ENCODE peak calls at places on chromosomes 5 and 9, in four cellular contexts. One of them, this sample, is unnamed.
A peak's percentile ranks its signal among the peaks of the same experiment; 100 is the strongest.

GRCh38 chr5:171152382-171152781 is 156.7 kb upstream of the TLX3 start:
- DNase-seq in aorta: no peak
- DNase-seq in OCI-LY7: no peak
- DNase-seq in HCT116: peak; percentile 22
- DNase-seq in this sample: no peak

GRCh38 chr5:127849891-127850290 is 146.7 kb downstream of the CCDC192 start:
- DNase-seq in OCI-LY7: no peak
- DNase-seq in HCT116: no peak
- DNase-seq in aorta: no peak
- DNase-seq in this sample: no peak

GRCh38 chr5:72015103-72015548 is 92.1 kb upstream of the MAP1B start:
- DNase-seq in HCT116: peak; percentile 93
- DNase-seq in aorta: no peak
- DNase-seq in OCI-LY7: no peak
- DNase-seq in this sample: no peak

GRCh38 chr5:143920772-143921171 is 108.8 kb downstream of the HMHB1 start:
- DNase-seq in OCI-LY7: no peak
- DNase-seq in HCT116: no peak
- DNase-seq in aorta: no peak
- DNase-seq in this sample: no peak

GRCh38 chr9:132157347-132158116 is 4.3 kb upstream of the NTNG2 start:
- DNase-seq in HCT116: no peak
- DNase-seq in OCI-LY7: no peak
- DNase-seq in aorta: no peak
- DNase-seq in this sample: no peak

GRCh38 chr9:122307036-122307435 is 42.4 kb downstream of the MRRF start:
- DNase-seq in HCT116: no peak
- DNase-seq in aorta: no peak
- DNase-seq in OCI-LY7: no peak
- DNase-seq in this sample: no peak

GRCh38 chr5:34001231-34001935 is 6.5 kb downstream of the AMACR start:
- DNase-seq in OCI-LY7: no peak
- DNase-seq in HCT116: no peak
- DNase-seq in aorta: no peak
- DNase-seq in this sample: peak; percentile 82

GRCh38 chr9:120923620-120924328 is 2.8 kb downstream of the TRAF1 start:
- DNase-seq in HCT116: no peak
- DNase-seq in aorta: no peak
- DNase-seq in OCI-LY7: no peak
- DNase-seq in this sample: no peak

GRCh38 chr5:75907651-75908050 is 175.5 kb upstream of the SV2C start:
- DNase-seq in OCI-LY7: no peak
- DNase-seq in HCT116: no peak
- DNase-seq in aorta: no peak
- DNase-seq in this sample: no peak

GRCh38 chr9:112404367-112404979 is 24.6 kb downstream of the HSDL2 start:
- DNase-seq in OCI-LY7: no peak
- DNase-seq in aorta: no peak
- DNase-seq in HCT116: no peak
- DNase-seq in this sample: peak; percentile 54

GRCh38 chr5:131581710-131582109 is 53.3 kb downstream of the RAPGEF6 start:
- DNase-seq in OCI-LY7: no peak
- DNase-seq in HCT116: no peak
- DNase-seq in aorta: no peak
- DNase-seq in this sample: no peak

GRCh38 chr5:65854931-65855330 is 71.4 kb upstream of the ERBIN start:
- DNase-seq in OCI-LY7: no peak
- DNase-seq in HCT116: no peak
- DNase-seq in aorta: no peak
- DNase-seq in this sample: no peak

GRCh38 chr5:80109549-80110478 is 74.7 kb downstream of the THBS4 start:
- DNase-seq in aorta: no peak
- DNase-seq in OCI-LY7: no peak
- DNase-seq in HCT116: no peak
- DNase-seq in this sample: no peak

GRCh38 chr9:16031486-16031885 is 478.6 kb downstream of the CCDC171 start:
- DNase-seq in OCI-LY7: no peak
- DNase-seq in aorta: no peak
- DNase-seq in HCT116: no peak
- DNase-seq in this sample: no peak

GRCh38 chr9:81861644-81862043 is 66.6 kb upstream of the SPATA31D4 start:
- DNase-seq in HCT116: no peak
- DNase-seq in OCI-LY7: no peak
- DNase-seq in aorta: no peak
- DNase-seq in this sample: no peak

GRCh38 chr5:108432024-108432423 is 50.1 kb upstream of the FBXL17 start:
- DNase-seq in OCI-LY7: no peak
- DNase-seq in aorta: no peak
- DNase-seq in HCT116: no peak
- DNase-seq in this sample: no peak

GRCh38 chr9:76521906-76522305 is 62.9 kb downstream of the GCNT1 start:
- DNase-seq in aorta: no peak
- DNase-seq in OCI-LY7: no peak
- DNase-seq in HCT116: no peak
- DNase-seq in this sample: no peak

GRCh38 chr9:16626577-16627130 is 243.8 kb downstream of the BNC2 start:
- DNase-seq in HCT116: no peak
- DNase-seq in aorta: no peak
- DNase-seq in OCI-LY7: no peak
- DNase-seq in this sample: no peak

GRCh38 chr9:82488702-82489578 is 500.4 kb downstream of the SPATA31D1 start:
- DNase-seq in OCI-LY7: no peak
- DNase-seq in HCT116: no peak
- DNase-seq in aorta: no peak
- DNase-seq in this sample: no peak

GRCh38 chr9:14769235-14769580 is 46.7 kb upstream of the CER1 start:
- DNase-seq in aorta: no peak
- DNase-seq in OCI-LY7: peak; percentile 61
- DNase-seq in HCT116: peak; percentile 10
- DNase-seq in this sample: no peak

GRCh38 chr9:122265265-122265900 is 701 bp downstream of the MRRF start:
- DNase-seq in OCI-LY7: peak; percentile 77
- DNase-seq in HCT116: peak; percentile 18
- DNase-seq in aorta: no peak
- DNase-seq in this sample: no peak

GRCh38 chr5:134070979-134071849 is 43.3 kb upstream of the TCF7 start:
- DNase-seq in OCI-LY7: no peak
- DNase-seq in aorta: peak; percentile 70
- DNase-seq in HCT116: no peak
- DNase-seq in this sample: no peak

GRCh38 chr9:91143642-91144041 is 218.1 kb downstream of the AUH start:
- DNase-seq in aorta: no peak
- DNase-seq in HCT116: no peak
- DNase-seq in OCI-LY7: no peak
- DNase-seq in this sample: no peak

GRCh38 chr9:135478858-135479468 is 619 bp upstream of the PPP1R26 start:
- DNase-seq in HCT116: no peak
- DNase-seq in aorta: no peak
- DNase-seq in OCI-LY7: no peak
- DNase-seq in this sample: peak; percentile 47

GRCh38 chr5:95942968-95943367 is 18.7 kb downstream of the ELL2 start:
- DNase-seq in OCI-LY7: no peak
- DNase-seq in HCT116: no peak
- DNase-seq in aorta: no peak
- DNase-seq in this sample: no peak

GRCh38 chr5:41869150-41869738 is 981 bp downstream of the OXCT1 start:
- DNase-seq in HCT116: no peak
- DNase-seq in aorta: peak; percentile 91
- DNase-seq in OCI-LY7: peak; percentile 31
- DNase-seq in this sample: peak; percentile 58

GRCh38 chr9:18753904-18754303 is 279.1 kb downstream of the SAXO1 start:
- DNase-seq in HCT116: no peak
- DNase-seq in OCI-LY7: no peak
- DNase-seq in aorta: no peak
- DNase-seq in this sample: no peak

GRCh38 chr9:128412120-128412790 is 8.4 kb upstream of the CERCAM start:
- DNase-seq in OCI-LY7: peak; percentile 67
- DNase-seq in aorta: peak; percentile 77
- DNase-seq in HCT116: no peak
- DNase-seq in this sample: peak; percentile 35

GRCh38 chr9:128416014-128416413 is 4.6 kb upstream of the CERCAM start:
- DNase-seq in HCT116: no peak
- DNase-seq in OCI-LY7: no peak
- DNase-seq in aorta: no peak
- DNase-seq in this sample: no peak

GRCh38 chr9:128416432-128417019 is 4.1 kb upstream of the CERCAM start:
- DNase-seq in OCI-LY7: peak; percentile 44
- DNase-seq in HCT116: no peak
- DNase-seq in aorta: no peak
- DNase-seq in this sample: no peak

GRCh38 chr9:128415222-128415621 is 5.4 kb upstream of the CERCAM start:
- DNase-seq in HCT116: no peak
- DNase-seq in OCI-LY7: no peak
- DNase-seq in aorta: no peak
- DNase-seq in this sample: no peak

DNA sequence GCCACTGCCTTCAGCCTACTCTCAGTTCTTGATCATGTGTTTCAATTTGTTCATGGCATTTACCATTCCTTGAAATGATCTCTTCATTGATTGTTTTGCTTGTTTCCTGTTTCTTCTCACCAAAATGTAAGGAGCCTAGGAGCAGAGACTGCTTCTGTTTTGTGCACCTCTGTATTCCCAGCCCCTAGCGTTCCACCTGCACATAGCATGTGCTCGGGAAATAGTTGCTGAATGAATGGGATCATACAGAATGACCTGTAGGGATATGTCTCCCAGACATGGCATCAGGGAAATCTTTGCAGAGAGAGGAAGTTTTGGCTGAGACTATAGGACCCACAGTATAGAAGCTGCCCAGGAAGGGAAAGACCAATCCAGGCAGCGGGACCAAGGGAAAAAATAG is 6.2 kb upstream of the CERCAM start:
- DNase-seq in HCT116: no peak
- DNase-seq in aorta: no peak
- DNase-seq in OCI-LY7: no peak
- DNase-seq in this sample: no peak
- H3K4me1 ChIP-seq in HCT116: peaks cover 9% of the 10 kb centered on the region
- H3K4me1 ChIP-seq in aorta: no peaks in the 10 kb centered on the region
- H3K4me1 ChIP-seq in OCI-LY7: peaks cover 10% of the 10 kb centered on the region
- H3K4me1 ChIP-seq in this sample: no peaks in the 10 kb centered on the region

DNA sequence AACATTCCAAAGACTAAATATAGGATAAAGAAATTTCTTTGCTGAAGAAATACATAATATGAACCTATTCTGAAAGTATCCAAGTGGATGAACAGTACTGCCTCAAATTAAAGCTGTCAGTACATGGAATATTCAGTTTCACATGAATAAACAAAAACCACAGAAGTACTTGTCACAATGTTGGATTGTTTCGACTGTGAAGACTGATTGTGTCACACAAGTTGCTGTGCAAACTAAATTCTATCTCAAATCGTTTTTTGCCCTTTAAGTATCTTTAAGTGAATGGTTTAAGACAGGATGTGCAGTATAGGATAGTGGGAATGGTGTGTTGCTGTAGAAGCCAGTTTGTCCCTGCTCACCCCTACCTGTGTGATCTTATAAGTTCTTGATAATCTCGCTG is 137.4 kb upstream of the OTULINL start:
- DNase-seq in OCI-LY7: no peak
- DNase-seq in HCT116: no peak
- DNase-seq in aorta: no peak
- DNase-seq in this sample: no peak
- H3K4me3 ChIP-seq in OCI-LY7: no peak overlapping the region
- H3K4me3 ChIP-seq in HCT116: no peak overlapping the region
- H3K4me3 ChIP-seq in aorta: no peak overlapping the region
- H3K4me3 ChIP-seq in this sample: no peak overlapping the region

DNA sequence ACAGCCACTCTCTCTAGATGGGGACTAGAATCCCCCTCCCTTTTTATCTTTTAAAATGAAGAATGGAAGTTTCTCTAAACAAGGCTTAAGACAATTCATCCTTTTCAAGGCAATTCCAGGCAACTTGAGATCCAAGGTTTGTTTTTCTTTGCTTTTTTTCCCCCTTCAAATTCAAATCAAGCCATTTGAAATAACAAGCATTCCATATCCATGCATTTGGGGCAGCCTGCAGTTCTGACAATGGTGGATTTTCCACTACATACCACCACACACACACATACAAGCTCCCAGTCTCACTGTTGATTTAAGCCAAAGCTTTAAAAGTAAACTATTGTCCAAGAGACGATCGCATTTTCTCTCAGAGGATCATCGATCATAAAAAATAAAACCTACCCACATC is 424 bp downstream of the INSYN2B start:
- DNase-seq in HCT116: no peak
- DNase-seq in aorta: no peak
- DNase-seq in OCI-LY7: no peak
- DNase-seq in this sample: no peak
- H3K27ac ChIP-seq in HCT116: no peak overlapping the region
- H3K27ac ChIP-seq in aorta: no peak overlapping the region
- H3K27ac ChIP-seq in OCI-LY7: no peak overlapping the region
- H3K27ac ChIP-seq in this sample: no peak overlapping the region

GRCh38 chr9:8571648-8572047 is 772.1 kb upstream of the DMAC1 start:
- DNase-seq in aorta: no peak
- DNase-seq in OCI-LY7: no peak
- DNase-seq in HCT116: no peak
- DNase-seq in this sample: no peak
- H3K4me1 ChIP-seq in aorta: no peaks in the 10 kb centered on the region
- H3K4me1 ChIP-seq in OCI-LY7: no peaks in the 10 kb centered on the region
- H3K4me1 ChIP-seq in HCT116: no peaks in the 10 kb centered on the region
- H3K4me1 ChIP-seq in this sample: no peaks in the 10 kb centered on the region

GRCh38 chr5:26470439-26470838 is 567.9 kb downstream of the CDH9 start:
- DNase-seq in aorta: no peak
- DNase-seq in HCT116: no peak
- DNase-seq in OCI-LY7: no peak
- DNase-seq in this sample: no peak
- H3K4me3 ChIP-seq in aorta: no peak overlapping the region
- H3K4me3 ChIP-seq in HCT116: no peak overlapping the region
- H3K4me3 ChIP-seq in OCI-LY7: no peak overlapping the region
- H3K4me3 ChIP-seq in this sample: no peak overlapping the region